ENCODE peak calls at places on chromosomes 5 and 9, in six cellular contexts. A is H1, D is SK-N-SH, I is GM12891, B is stomach, Q is GM12892. W is an unnamed sample.

GRCh38 chr9:17130285-17130684 is 4.6 kb upstream of the CNTLN start:
- DNase-seq in B (no peak), I (no peak), D (no peak), Q (no peak), A (no peak), W (no peak)

GRCh38 chr9:116421006-116421538 is 266.0 kb upstream of the TRIM32 start:
- DNase-seq in Q (no peak), B (no peak), A (no peak), I (no peak), D (no peak), W (no peak)

GRCh38 chr5:36740259-36740898 is 134.0 kb downstream of the SLC1A3 start:
- DNase-seq in Q (no peak), I (no peak), B (peak), A (no peak), D (no peak), W (no peak)

GRCh38 chr9:138083873-138084272 is 206.3 kb downstream of the CACNA1B start:
- DNase-seq in Q (no peak), D (peak), A (no peak), I (no peak), B (peak), W (no peak)

GRCh38 chr5:17132444-17133083 is 84.9 kb upstream of the BASP1 start:
- DNase-seq in Q (no peak), I (peak), D (peak), A (no peak), B (no peak), W (no peak)

GRCh38 chr5:158013939-158014338 is 155.0 kb upstream of the CLINT1 start:
- DNase-seq in Q (no peak), B (no peak), I (no peak), A (no peak), D (no peak), W (no peak)

GRCh38 chr9:101093620-101094019 is 65.1 kb downstream of the PLPPR1 start:
- DNase-seq in D (no peak), A (no peak), B (no peak), I (no peak), Q (no peak), W (no peak)

GRCh38 chr9:5085993-5086392 is 99.4 kb downstream of the INSL6 start:
- DNase-seq in Q (no peak), B (no peak), I (no peak), D (no peak), A (no peak), W (no peak)

GRCh38 chr5:172659909-172660628 is 19.0 kb downstream of the NEURL1B start:
- DNase-seq in I (no peak), Q (no peak), A (no peak), D (peak), B (peak), W (peak)

GRCh38 chr5:139652788-139653241 is 4.7 kb downstream of the CXXC5 start:
- DNase-seq in B (no peak), Q (no peak), A (no peak), I (no peak), D (no peak), W (no peak)

GRCh38 chr5:6435356-6435755 is 13.3 kb upstream of the UBE2QL1 start:
- DNase-seq in Q (no peak), B (no peak), D (no peak), A (peak), I (no peak), W (no peak)

GRCh38 chr9:115099891-115100290 is 18.1 kb downstream of the TNC start:
- DNase-seq in B (no peak), Q (no peak), A (no peak), D (no peak), I (no peak), W (no peak)

DNA sequence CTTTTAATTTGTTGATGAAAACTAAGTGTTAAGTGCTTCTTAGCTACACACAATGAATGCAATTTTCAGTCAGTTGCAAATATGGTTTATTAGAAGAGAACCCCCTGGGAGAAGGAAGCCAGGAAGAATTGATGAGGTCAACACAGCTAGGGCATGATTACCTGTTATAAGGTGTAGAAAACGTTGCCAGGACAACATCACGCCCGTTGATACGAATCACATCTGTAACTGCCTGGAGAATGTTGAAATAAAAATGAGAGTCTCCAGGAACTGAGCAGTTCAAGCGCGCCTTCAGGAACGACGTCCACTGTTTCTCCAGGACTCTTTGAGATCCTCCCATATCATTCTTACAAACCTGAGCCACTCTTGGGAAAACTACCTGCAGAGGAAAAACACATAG is 88.0 kb downstream of the SEMA6A start:
- DNase-seq in Q (no peak), I (no peak), D (no peak), B (no peak), A (no peak), W (no peak)
- TF ChIP-seq POLR2AphosphoS5 in Q (no peak), I (no peak), D (no peak), B (no peak), A (no peak), W (no peak)

DNA sequence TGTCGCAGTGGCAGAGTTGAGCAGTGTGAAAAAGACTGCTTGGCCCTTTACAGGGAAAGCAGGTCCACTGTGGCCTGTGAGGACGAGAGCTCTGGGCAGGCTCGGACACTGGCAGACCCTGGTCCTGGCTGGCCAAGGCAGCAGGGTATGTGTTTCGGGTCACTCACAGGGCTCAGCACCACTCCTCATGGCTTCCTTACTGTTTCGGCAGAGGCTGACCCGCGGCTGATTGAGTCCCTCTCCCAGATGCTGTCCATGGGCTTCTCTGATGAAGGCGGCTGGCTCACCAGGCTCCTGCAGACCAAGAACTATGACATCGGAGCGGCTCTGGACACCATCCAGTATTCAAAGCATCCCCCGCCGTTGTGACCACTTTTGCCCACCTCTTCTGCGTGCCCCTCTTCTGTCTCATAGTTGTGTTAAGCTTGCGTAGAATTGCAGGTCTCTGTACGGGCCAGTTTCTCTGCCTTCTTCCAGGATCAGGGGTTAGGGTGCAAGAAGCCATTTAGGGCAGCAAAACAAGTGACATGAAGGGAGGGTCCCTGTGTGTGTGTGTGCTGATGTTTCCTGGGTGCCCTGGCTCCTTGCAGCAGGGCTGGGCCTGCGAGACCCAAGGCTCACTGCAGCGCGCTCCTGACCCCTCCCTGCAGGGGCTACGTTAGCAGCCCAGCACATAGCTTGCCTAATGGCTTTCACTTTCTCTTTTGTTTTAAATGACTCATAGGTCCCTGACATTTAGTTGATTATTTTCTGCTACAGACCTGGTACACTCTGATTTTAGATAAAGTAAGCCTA is 15.7 kb downstream of the SQSTM1 start:
- DNase-seq in D (no peak), Q (no peak), A (no peak), I (no peak), B (no peak), W (no peak)
- TF ChIP-seq POLR2AphosphoS5 in D (peak), Q (peak), A (no peak), I (peak), B (no peak), W (no peak)

GRCh38 chr5:150061538-150061995 is 24.8 kb downstream of the CSF1R start:
- DNase-seq in B (no peak), Q (no peak), I (no peak), A (no peak), D (no peak), W (no peak)
- TF ChIP-seq POLR2AphosphoS5 in B (no peak), Q (no peak), I (no peak), A (no peak), D (no peak), W (no peak)

DNA sequence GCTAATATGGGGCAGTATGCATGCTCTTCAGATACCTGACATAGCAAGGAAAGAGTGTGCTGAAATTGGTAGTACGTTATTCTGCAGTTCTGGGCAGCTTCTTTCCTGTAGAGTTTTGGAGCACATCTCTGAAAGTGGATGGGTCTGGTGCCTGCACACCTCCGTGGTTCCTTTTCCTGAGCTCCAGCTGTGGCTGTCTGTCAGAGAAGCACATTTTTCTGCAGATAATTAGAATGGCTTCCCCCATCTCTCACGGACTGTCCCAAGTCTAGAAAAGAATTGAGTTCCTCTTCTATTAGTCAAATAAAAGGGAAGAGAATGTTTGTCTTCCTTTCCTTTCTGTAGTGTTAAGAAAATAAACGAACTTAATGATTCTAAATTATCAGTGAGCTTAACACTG is 55.6 kb downstream of the VCAN start:
- DNase-seq in B (no peak), Q (no peak), I (no peak), A (no peak), D (no peak), W (no peak)
- TF ChIP-seq POLR2AphosphoS5 in B (no peak), Q (no peak), I (no peak), A (no peak), D (no peak), W (no peak)

GRCh38 chr5:61625682-61626620 is 293.9 kb downstream of the ZSWIM6 start:
- DNase-seq in I (peak), Q (peak), D (no peak), B (peak), A (peak), W (peak)
- TF ChIP-seq POLR2AphosphoS5 in I (no peak), Q (no peak), D (no peak), B (peak), A (no peak), W (peak)

DNA sequence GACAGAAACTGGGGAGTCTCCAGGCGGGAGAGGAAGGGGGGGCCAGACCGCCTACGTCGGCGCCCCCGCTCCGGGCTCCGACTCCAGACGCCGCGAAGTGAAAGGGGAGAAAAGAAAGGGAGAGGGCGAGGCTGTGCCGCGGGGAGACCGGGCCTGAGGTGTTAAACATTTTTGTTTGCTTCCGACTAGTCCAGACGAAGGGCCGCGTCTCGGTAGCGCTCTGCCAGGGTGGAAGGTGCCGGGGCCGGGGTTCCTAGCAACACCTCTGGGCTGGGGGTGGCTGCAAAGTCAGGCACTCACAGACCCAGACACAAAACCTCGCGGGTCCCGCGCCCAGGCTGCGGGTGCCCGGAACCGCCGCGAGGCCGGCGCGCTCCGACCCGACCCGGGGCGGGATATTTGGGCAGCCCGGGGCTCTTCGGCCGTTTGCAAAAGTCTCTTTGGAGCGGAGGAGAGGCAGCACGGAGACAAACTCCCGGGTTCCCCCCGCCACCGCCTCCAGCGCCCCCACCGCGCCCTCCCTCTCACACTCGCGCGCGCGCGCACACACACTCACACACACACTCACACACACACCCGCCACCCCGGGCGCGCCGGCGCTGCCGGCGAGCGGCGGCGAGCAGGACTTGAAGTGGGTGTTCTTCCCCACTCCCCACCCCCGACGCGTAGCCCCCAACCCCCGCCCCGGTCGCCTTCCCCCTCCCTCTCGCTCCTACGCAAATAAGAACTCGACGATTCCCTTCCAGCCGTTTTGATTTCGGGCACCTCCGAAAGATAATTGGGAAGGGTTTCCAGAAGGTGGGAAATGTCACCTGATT is 564 bp upstream of the FST start:
- DNase-seq in B (peak), A (no peak), I (peak), D (peak), Q (no peak), W (peak)
- TF ChIP-seq POLR2AphosphoS5 in B (no peak), A (no peak), I (no peak), D (peak), Q (no peak), W (peak)

GRCh38 chr5:171596391-171596878 is 177.0 kb downstream of the FGF18 start:
- DNase-seq in A (peak), D (no peak), B (no peak), I (no peak), Q (no peak), W (peak)
- TF ChIP-seq POLR2AphosphoS5 in A (no peak), D (no peak), B (no peak), I (no peak), Q (no peak), W (peak)

GRCh38 chr5:3593771-3594513 is 1.7 kb upstream of the IRX1 start:
- DNase-seq in D (no peak), Q (no peak), I (no peak), B (no peak), A (no peak), W (no peak)

GRCh38 chr5:3594514-3595101 is 1.0 kb upstream of the IRX1 start:
- DNase-seq in Q (no peak), B (no peak), A (no peak), I (no peak), D (peak), W (no peak)

GRCh38 chr5:3596261-3596825 is 711 bp downstream of the IRX1 start:
- DNase-seq in B (no peak), I (no peak), D (peak), Q (no peak), A (no peak), W (no peak)

GRCh38 chr5:3597002-3597726 is 1.5 kb downstream of the IRX1 start:
- DNase-seq in I (no peak), B (no peak), A (no peak), D (no peak), Q (no peak), W (no peak)

GRCh38 chr5:3595102-3595961 is at the start of gene IRX1:
- DNase-seq in I (no peak), Q (no peak), D (peak), A (no peak), B (no peak), W (no peak)
- TF ChIP-seq POLR2AphosphoS5 in I (no peak), Q (no peak), D (no peak), A (no peak), B (no peak), W (no peak)

W was measured in prostate gland.